ENCODE peak calls at places on chromosome 10, in five cellular contexts. B is GM23338, P is A549, R is SK-N-SH, K is HepG2. W is an unnamed sample. For H3K4me1, the result is how much of the 10 kb centered on the place peaks cover.

GRCh38 chr10:110498087-110498981 is 627 bp downstream of the DUSP5 start:
- DNase-seq in B (peak), P (no peak), R (peak), K (no peak), W (no peak)

GRCh38 chr10:50470798-50471582 is 152.8 kb downstream of the SGMS1 start:
- DNase-seq in B (peak), P (no peak), R (no peak), K (no peak), W (no peak)

GRCh38 chr10:112723876-112724275 is 226.2 kb upstream of the TCF7L2 start:
- DNase-seq in B (no peak), P (no peak), R (no peak), K (no peak), W (no peak)

GRCh38 chr10:106997721-106998120 is 166.8 kb downstream of the SORCS1 start:
- DNase-seq in B (no peak), P (no peak), R (peak), K (no peak), W (no peak)

GRCh38 chr10:47225186-47225927 is 74.6 kb upstream of the GDF10 start:
- DNase-seq in B (peak), P (no peak), R (no peak), K (no peak), W (no peak)

GRCh38 chr10:29106287-29106686 is 182.6 kb upstream of the LYZL1 start:
- DNase-seq in B (no peak), P (no peak), R (no peak), K (no peak), W (no peak)

GRCh38 chr10:121831777-121832176 is 96.1 kb downstream of the ATE1 start:
- DNase-seq in B (no peak), P (no peak), R (no peak), K (no peak), W (no peak)

GRCh38 chr10:34710391-34710751 is 104.7 kb downstream of the PARD3 start:
- DNase-seq in B (no peak), P (peak), R (no peak), K (no peak), W (no peak)

GRCh38 chr10:94299417-94299816 is 63.3 kb downstream of the NOC3L start:
- DNase-seq in B (no peak), P (no peak), R (no peak), K (peak), W (no peak)

GRCh38 chr10:126454045-126454751 is 65.9 kb upstream of the ADAM12 start:
- DNase-seq in B (no peak), P (no peak), R (no peak), K (no peak), W (no peak)

GRCh38 chr10:124138883-124139348 is 45.5 kb upstream of the CHST15 start:
- DNase-seq in B (no peak), P (no peak), R (no peak), K (no peak), W (no peak)

GRCh38 chr10:104255244-104255981 is 721 bp downstream of the GSTO1 start:
- DNase-seq in B (peak), P (peak), R (peak), K (peak), W (no peak)

GRCh38 chr10:113337142-113337541 is 215.7 kb upstream of the HABP2 start:
- DNase-seq in B (no peak), P (no peak), R (no peak), K (no peak), W (no peak)

GRCh38 chr10:74406006-74406405 is 255.0 kb downstream of the ADK start:
- DNase-seq in B (no peak), P (no peak), R (no peak), K (no peak), W (no peak)
- TF ChIP-seq REST in B (no peak), P (no peak), R (no peak), K (no peak), W (no peak)

GRCh38 chr10:102502337-102503151 is at the start of gene ACTR1A:
- DNase-seq in B (peak), P (peak), R (peak), K (peak), W (peak)
- H3K4me1 ChIP-seq in B (under half), P (under half), R (under half), K (half or more), W (under half)

GRCh38 chr10:1291178-1292090 is 235.2 kb downstream of the WDR37 start:
- DNase-seq in B (no peak), P (no peak), R (peak), K (no peak), W (no peak)

GRCh38 chr10:1293147-1293546 is 237.0 kb downstream of the WDR37 start:
- DNase-seq in B (no peak), P (no peak), R (no peak), K (no peak), W (no peak)

GRCh38 chr10:1294748-1295147 is 238.6 kb downstream of the WDR37 start:
- DNase-seq in B (no peak), P (no peak), R (no peak), K (no peak), W (no peak)

GRCh38 chr10:1293636-1294440 is 237.7 kb downstream of the WDR37 start:
- DNase-seq in B (peak), P (no peak), R (peak), K (no peak), W (no peak)

DNA sequence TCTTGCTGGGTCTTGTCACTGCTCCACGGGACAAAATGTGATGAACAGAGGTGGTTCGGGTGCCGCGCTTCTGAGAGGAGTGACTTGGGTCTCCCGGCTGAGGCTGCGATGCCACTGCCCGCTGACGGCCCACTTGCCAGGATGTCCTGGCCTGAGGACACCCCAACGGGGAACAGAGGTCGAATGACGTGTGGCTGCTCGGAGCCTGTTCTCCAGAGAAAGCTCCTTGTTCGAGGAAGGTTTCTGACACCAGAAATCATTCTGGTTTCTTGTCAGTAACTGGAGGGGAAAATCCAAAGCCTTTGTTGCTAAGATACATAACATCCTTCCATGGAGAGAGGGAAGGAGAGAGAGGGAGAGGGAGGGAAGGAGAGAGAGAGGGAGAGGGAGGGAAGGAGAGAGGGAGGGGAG is 236.4 kb downstream of the WDR37 start:
- DNase-seq in B (peak), P (no peak), R (peak), K (no peak), W (no peak)
- TF ChIP-seq REST in B (no peak), P (no peak), R (no peak), K (no peak), W (no peak)

GRCh38 chr10:6053816-6054581 is 8.2 kb downstream of the IL2RA start:
- DNase-seq in B (no peak), P (no peak), R (no peak), K (peak), W (no peak)
- H3K4me1 ChIP-seq in B (under half), P (under half), R (under half), K (under half), W (under half)

GRCh38 chr10:24920907-24921881 is 31.2 kb downstream of the PRTFDC1 start:
- DNase-seq in B (peak), P (peak), R (peak), K (no peak), W (no peak)
- TF ChIP-seq REST in B (no peak), P (no peak), R (no peak), K (no peak), W (no peak)

GRCh38 chr10:125154529-125154928 is 5.8 kb downstream of the CTBP2 start:
- DNase-seq in B (no peak), P (no peak), R (no peak), K (no peak), W (no peak)

GRCh38 chr10:125155669-125156068 is 4.7 kb downstream of the CTBP2 start:
- DNase-seq in B (no peak), P (no peak), R (no peak), K (no peak), W (no peak)

GRCh38 chr10:125153693-125154490 is 6.5 kb downstream of the CTBP2 start:
- DNase-seq in B (no peak), P (no peak), R (no peak), K (no peak), W (no peak)

GRCh38 chr10:125156196-125156595 is 4.2 kb downstream of the CTBP2 start:
- DNase-seq in B (no peak), P (no peak), R (no peak), K (no peak), W (no peak)

GRCh38 chr10:125155101-125155500 is 5.3 kb downstream of the CTBP2 start:
- DNase-seq in B (peak), P (no peak), R (no peak), K (no peak), W (no peak)
- H3K4me1 ChIP-seq in B (under half), P (half or more), R (under half), K (under half), W (half or more)

GRCh38 chr10:58842860-58843376 is 330.2 kb downstream of the BICC1 start:
- DNase-seq in B (no peak), P (no peak), R (no peak), K (no peak), W (no peak)

GRCh38 chr10:58834093-58834674 is 321.5 kb downstream of the BICC1 start:
- DNase-seq in B (no peak), P (no peak), R (no peak), K (no peak), W (no peak)

GRCh38 chr10:58839771-58840170 is 327.1 kb downstream of the BICC1 start:
- DNase-seq in B (no peak), P (no peak), R (no peak), K (no peak), W (no peak)

GRCh38 chr10:58836991-58837390 is 324.3 kb downstream of the BICC1 start:
- DNase-seq in B (no peak), P (no peak), R (no peak), K (no peak), W (no peak)
- TF ChIP-seq REST in B (no peak), P (no peak), R (no peak), K (no peak), W (no peak)